ENCODE peak calls at places on chromosomes 5 and 9, in six cellular contexts. One of them, this sample, is unnamed.

GRCh38 chr9:93093449-93094293 is 2.3 kb upstream of the CARD19 start:
- DNase-seq in psoas muscle: no peak
- DNase-seq in cardiac fibroblast: no peak
- DNase-seq in GM12865: peak; percentile 78
- DNase-seq in WTC11: peak; percentile 6
- DNase-seq in fibroblast of lung: no peak
- DNase-seq in this sample: no peak

GRCh38 chr5:134821841-134822240 is 23.9 kb upstream of the C5orf24 start:
- DNase-seq in psoas muscle: no peak
- DNase-seq in WTC11: no peak
- DNase-seq in fibroblast of lung: no peak
- DNase-seq in GM12865: no peak
- DNase-seq in cardiac fibroblast: no peak
- DNase-seq in this sample: no peak

GRCh38 chr5:107560377-107560776 is 110.4 kb downstream of the EFNA5 start:
- DNase-seq in psoas muscle: no peak
- DNase-seq in WTC11: no peak
- DNase-seq in cardiac fibroblast: no peak
- DNase-seq in fibroblast of lung: no peak
- DNase-seq in GM12865: peak; percentile 77
- DNase-seq in this sample: no peak

GRCh38 chr9:3527653-3527960 is 1.8 kb upstream of the RFX3 start:
- DNase-seq in fibroblast of lung: no peak
- DNase-seq in WTC11: no peak
- DNase-seq in GM12865: peak; percentile 57
- DNase-seq in psoas muscle: no peak
- DNase-seq in cardiac fibroblast: no peak
- DNase-seq in this sample: no peak

GRCh38 chr5:42583322-42583721 is 160.1 kb downstream of the GHR start:
- DNase-seq in psoas muscle: no peak
- DNase-seq in cardiac fibroblast: peak; percentile 78
- DNase-seq in fibroblast of lung: peak; percentile 69
- DNase-seq in WTC11: peak; percentile 58
- DNase-seq in GM12865: peak; percentile 64
- DNase-seq in this sample: peak; percentile 14

GRCh38 chr5:36870399-36871040 is 6.0 kb upstream of the NIPBL start:
- DNase-seq in fibroblast of lung: peak; percentile 81
- DNase-seq in WTC11: no peak
- DNase-seq in cardiac fibroblast: peak; percentile 81
- DNase-seq in GM12865: peak; percentile 76
- DNase-seq in psoas muscle: no peak
- DNase-seq in this sample: no peak

GRCh38 chr5:14399054-14399657 is 182.4 kb upstream of the OTULINL start:
- DNase-seq in fibroblast of lung: peak; percentile 81
- DNase-seq in GM12865: peak; percentile 51
- DNase-seq in WTC11: no peak
- DNase-seq in cardiac fibroblast: peak; percentile 86
- DNase-seq in psoas muscle: no peak
- DNase-seq in this sample: no peak

GRCh38 chr5:59600998-59601397 is 292.5 kb downstream of the PDE4D start:
- DNase-seq in fibroblast of lung: no peak
- DNase-seq in GM12865: no peak
- DNase-seq in cardiac fibroblast: no peak
- DNase-seq in psoas muscle: no peak
- DNase-seq in WTC11: no peak
- DNase-seq in this sample: no peak

GRCh38 chr9:120742951-120743416 is 28.7 kb upstream of the MEGF9 start:
- DNase-seq in WTC11: no peak
- DNase-seq in GM12865: peak; percentile 61
- DNase-seq in fibroblast of lung: peak; percentile 29
- DNase-seq in cardiac fibroblast: peak; percentile 61
- DNase-seq in psoas muscle: no peak
- DNase-seq in this sample: no peak

GRCh38 chr9:23372703-23373102 is 453.3 kb downstream of the ELAVL2 start:
- DNase-seq in cardiac fibroblast: no peak
- DNase-seq in psoas muscle: no peak
- DNase-seq in GM12865: no peak
- DNase-seq in fibroblast of lung: no peak
- DNase-seq in WTC11: no peak
- DNase-seq in this sample: no peak

GRCh38 chr5:84378961-84379360 is 5.7 kb downstream of the EDIL3 start:
- DNase-seq in GM12865: no peak
- DNase-seq in fibroblast of lung: peak; percentile 75
- DNase-seq in cardiac fibroblast: peak; percentile 75
- DNase-seq in psoas muscle: no peak
- DNase-seq in WTC11: no peak
- DNase-seq in this sample: no peak

GRCh38 chr9:38388283-38389223 is 3.9 kb upstream of the ALDH1B1 start:
- DNase-seq in psoas muscle: peak; percentile 27
- DNase-seq in GM12865: no peak
- DNase-seq in WTC11: no peak
- DNase-seq in cardiac fibroblast: peak; percentile 36
- DNase-seq in fibroblast of lung: peak; percentile 36
- DNase-seq in this sample: peak; percentile 36

GRCh38 chr5:131466171-131466766 is 168.8 kb downstream of the RAPGEF6 start:
- DNase-seq in GM12865: no peak
- DNase-seq in fibroblast of lung: peak; percentile 88
- DNase-seq in psoas muscle: no peak
- DNase-seq in cardiac fibroblast: peak; percentile 87
- DNase-seq in WTC11: no peak
- DNase-seq in this sample: no peak

GRCh38 chr9:2127486-2127885 is 112.3 kb downstream of the SMARCA2 start:
- DNase-seq in GM12865: no peak
- DNase-seq in WTC11: no peak
- DNase-seq in cardiac fibroblast: peak; percentile 67
- DNase-seq in psoas muscle: no peak
- DNase-seq in fibroblast of lung: peak; percentile 54
- DNase-seq in this sample: peak; percentile 45

GRCh38 chr9:131273791-131274673 is 2.3 kb downstream of the FAM78A start:
- DNase-seq in cardiac fibroblast: no peak
- DNase-seq in psoas muscle: no peak
- DNase-seq in GM12865: peak; percentile 65
- DNase-seq in fibroblast of lung: no peak
- DNase-seq in WTC11: no peak
- DNase-seq in this sample: no peak

GRCh38 chr5:172096184-172096941 is 89.9 kb upstream of the FBXW11 start:
- DNase-seq in WTC11: no peak
- DNase-seq in GM12865: no peak
- DNase-seq in fibroblast of lung: no peak
- DNase-seq in cardiac fibroblast: no peak
- DNase-seq in psoas muscle: no peak
- DNase-seq in this sample: no peak

GRCh38 chr5:54703091-54703490 is 185.5 kb downstream of the SNX18 start:
- DNase-seq in fibroblast of lung: peak; percentile 85
- DNase-seq in psoas muscle: peak; percentile 72
- DNase-seq in WTC11: no peak
- DNase-seq in cardiac fibroblast: peak; percentile 85
- DNase-seq in GM12865: no peak
- DNase-seq in this sample: peak; percentile 81

GRCh38 chr5:34585601-34586104 is 70.5 kb upstream of the RAI14 start:
- DNase-seq in psoas muscle: no peak
- DNase-seq in cardiac fibroblast: peak; percentile 97
- DNase-seq in GM12865: peak; percentile 54
- DNase-seq in WTC11: no peak
- DNase-seq in fibroblast of lung: no peak
- DNase-seq in this sample: no peak

GRCh38 chr5:56840597-56840996 is 25.2 kb downstream of the MAP3K1 start:
- DNase-seq in fibroblast of lung: no peak
- DNase-seq in psoas muscle: no peak
- DNase-seq in cardiac fibroblast: no peak
- DNase-seq in GM12865: peak; percentile 57
- DNase-seq in WTC11: no peak
- DNase-seq in this sample: no peak

GRCh38 chr5:102901821-102902448 is 146.8 kb downstream of the PAM start:
- DNase-seq in WTC11: no peak
- DNase-seq in GM12865: no peak
- DNase-seq in psoas muscle: no peak
- DNase-seq in fibroblast of lung: no peak
- DNase-seq in cardiac fibroblast: no peak
- DNase-seq in this sample: no peak

DNA sequence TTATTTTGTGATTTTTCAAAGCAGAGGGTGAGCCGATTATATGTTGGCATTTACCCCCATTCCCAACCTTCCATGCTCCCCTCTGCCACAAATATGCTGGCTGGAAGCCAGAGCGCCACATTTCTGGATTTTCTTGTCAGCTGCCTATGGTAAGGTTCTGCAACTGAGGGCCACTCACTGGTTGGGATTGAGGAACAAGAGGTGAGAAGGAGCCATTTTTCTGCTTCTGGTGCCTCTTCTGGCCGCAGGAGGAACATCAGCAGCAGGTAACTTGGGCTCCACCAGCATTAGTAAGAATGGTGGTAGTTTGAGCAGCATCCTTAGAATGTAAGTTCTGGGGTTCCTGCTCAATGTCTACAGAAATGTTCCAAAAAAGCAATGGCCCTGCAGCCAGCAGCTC is 159.5 kb upstream of the MAST4 start:
- DNase-seq in psoas muscle: no peak
- DNase-seq in fibroblast of lung: no peak
- DNase-seq in GM12865: peak; percentile 32
- DNase-seq in cardiac fibroblast: no peak
- DNase-seq in WTC11: peak; percentile 36
- DNase-seq in this sample: no peak
- TF ChIP-seq CTCF in psoas muscle: no peak
- TF ChIP-seq CTCF in fibroblast of lung: no peak
- TF ChIP-seq CTCF in GM12865: peak; percentile 50
- TF ChIP-seq CTCF in cardiac fibroblast: peak; percentile 38
- TF ChIP-seq CTCF in WTC11: no peak
- TF ChIP-seq CTCF in this sample: no peak

GRCh38 chr5:7078901-7079300 is 317.0 kb upstream of the ADCY2 start:
- DNase-seq in fibroblast of lung: no peak
- DNase-seq in psoas muscle: no peak
- DNase-seq in GM12865: peak; percentile 3
- DNase-seq in WTC11: peak; percentile 50
- DNase-seq in cardiac fibroblast: no peak
- DNase-seq in this sample: no peak
- TF ChIP-seq CTCF in fibroblast of lung: no peak
- TF ChIP-seq CTCF in psoas muscle: no peak
- TF ChIP-seq CTCF in GM12865: peak; percentile 14
- TF ChIP-seq CTCF in WTC11: no peak
- TF ChIP-seq CTCF in cardiac fibroblast: no peak
- TF ChIP-seq CTCF in this sample: no peak

GRCh38 chr5:151589878-151590570 is 1.1 kb downstream of the FAT2 start:
- DNase-seq in psoas muscle: no peak
- DNase-seq in fibroblast of lung: no peak
- DNase-seq in WTC11: no peak
- DNase-seq in GM12865: no peak
- DNase-seq in cardiac fibroblast: peak; percentile 29
- DNase-seq in this sample: no peak
- TF ChIP-seq CTCF in psoas muscle: no peak
- TF ChIP-seq CTCF in fibroblast of lung: no peak
- TF ChIP-seq CTCF in WTC11: no peak
- TF ChIP-seq CTCF in GM12865: no peak
- TF ChIP-seq CTCF in cardiac fibroblast: no peak
- TF ChIP-seq CTCF in this sample: no peak

GRCh38 chr9:123099042-123099441 is 65.6 kb downstream of the GPR21 start:
- DNase-seq in cardiac fibroblast: no peak
- DNase-seq in WTC11: no peak
- DNase-seq in psoas muscle: no peak
- DNase-seq in fibroblast of lung: no peak
- DNase-seq in GM12865: no peak
- DNase-seq in this sample: no peak

GRCh38 chr9:123105490-123105889 is 72.0 kb downstream of the GPR21 start:
- DNase-seq in WTC11: no peak
- DNase-seq in cardiac fibroblast: no peak
- DNase-seq in psoas muscle: no peak
- DNase-seq in fibroblast of lung: no peak
- DNase-seq in GM12865: no peak
- DNase-seq in this sample: no peak

GRCh38 chr9:123099548-123099947 is 66.1 kb downstream of the GPR21 start:
- DNase-seq in GM12865: no peak
- DNase-seq in WTC11: no peak
- DNase-seq in cardiac fibroblast: no peak
- DNase-seq in fibroblast of lung: no peak
- DNase-seq in psoas muscle: no peak
- DNase-seq in this sample: no peak

GRCh38 chr9:123104807-123105206 is 71.3 kb downstream of the GPR21 start:
- DNase-seq in cardiac fibroblast: no peak
- DNase-seq in GM12865: no peak
- DNase-seq in WTC11: no peak
- DNase-seq in fibroblast of lung: no peak
- DNase-seq in psoas muscle: no peak
- DNase-seq in this sample: no peak

DNA sequence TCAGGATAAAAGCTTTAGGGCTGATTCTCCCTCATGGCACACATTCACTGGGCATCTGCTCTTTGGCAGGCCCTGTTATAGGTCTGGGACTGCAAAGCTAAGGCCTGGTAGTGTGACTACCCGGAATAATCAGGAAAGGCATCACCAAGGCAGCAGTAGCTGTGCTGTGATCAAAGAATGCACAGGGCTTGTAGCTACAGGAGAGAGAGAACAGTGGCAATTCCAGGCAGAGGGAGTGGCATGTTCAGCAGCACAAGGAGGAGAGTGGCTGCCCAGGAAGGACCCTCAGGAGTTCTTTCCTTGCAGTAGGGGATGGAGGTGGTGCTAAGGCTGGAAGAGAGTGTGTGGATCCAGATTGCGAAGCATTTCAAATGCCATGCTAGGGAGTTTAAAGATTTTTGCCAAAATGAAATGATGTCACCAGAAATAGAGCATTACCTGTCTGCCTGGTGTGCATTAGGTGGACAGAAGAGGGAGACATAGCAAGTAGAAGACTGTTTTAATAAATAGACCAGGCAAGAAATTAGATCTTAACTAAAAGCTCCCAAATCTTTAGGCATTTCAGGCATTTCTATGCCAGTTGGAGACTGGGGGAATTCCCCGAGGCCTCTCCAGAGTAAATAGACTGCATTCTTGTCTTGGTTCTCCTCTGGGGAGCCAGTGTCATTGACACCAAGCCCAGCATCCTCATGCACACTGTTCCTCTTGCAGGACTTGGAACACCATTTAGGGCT is 69.1 kb downstream of the GPR21 start:
- DNase-seq in psoas muscle: no peak
- DNase-seq in WTC11: no peak
- DNase-seq in fibroblast of lung: no peak
- DNase-seq in GM12865: no peak
- DNase-seq in cardiac fibroblast: peak; percentile 18
- DNase-seq in this sample: no peak
- TF ChIP-seq CTCF in psoas muscle: no peak
- TF ChIP-seq CTCF in WTC11: no peak
- TF ChIP-seq CTCF in fibroblast of lung: peak; percentile 16
- TF ChIP-seq CTCF in GM12865: no peak
- TF ChIP-seq CTCF in cardiac fibroblast: peak; percentile 17
- TF ChIP-seq CTCF in this sample: peak; percentile 23

DNA sequence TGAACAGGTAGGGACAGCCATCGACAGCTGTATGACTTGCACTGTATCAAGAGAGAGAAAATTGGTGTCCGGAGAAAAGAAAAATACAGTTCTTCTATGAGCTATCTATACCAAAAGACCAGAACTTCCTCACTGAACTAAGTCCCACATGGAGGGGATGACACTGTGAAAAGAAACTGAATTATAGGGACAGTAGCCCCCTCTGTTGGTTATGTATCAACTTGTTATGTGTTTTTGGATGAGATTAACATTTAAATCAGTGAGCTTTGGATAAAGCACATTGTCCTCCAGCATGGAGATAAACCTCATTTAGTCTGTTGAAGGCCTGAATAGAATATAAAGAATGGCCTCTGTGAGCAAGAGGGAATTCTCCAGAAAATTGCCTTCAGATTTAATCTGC is 176.6 kb upstream of the SH3GL2 start:
- DNase-seq in psoas muscle: no peak
- DNase-seq in WTC11: no peak
- DNase-seq in fibroblast of lung: peak; percentile 49
- DNase-seq in GM12865: peak; percentile 6
- DNase-seq in cardiac fibroblast: peak; percentile 52
- DNase-seq in this sample: peak; percentile 2
- TF ChIP-seq CTCF in psoas muscle: no peak
- TF ChIP-seq CTCF in WTC11: no peak
- TF ChIP-seq CTCF in fibroblast of lung: no peak
- TF ChIP-seq CTCF in GM12865: no peak
- TF ChIP-seq CTCF in cardiac fibroblast: peak; percentile 11
- TF ChIP-seq CTCF in this sample: no peak